ENCODE peak calls at places on chromosomes 4 and X, in seven cellular contexts. One of them, this sample, is unnamed. For H3K4me1, the result is how much of the 10 kb centered on the place peaks cover.

GRCh38 chr4:144461906-144462305 is 184.1 kb upstream of the HHIP start:
- DNase-seq in GM23338: peak
- DNase-seq in trophoblast cell: no peak
- DNase-seq in right atrium auricular region: no peak
- DNase-seq in effector memory CD4-positive, alpha-beta T cell: no peak
- DNase-seq in uterus: no peak
- DNase-seq in neural progenitor cell: peak
- DNase-seq in this sample: no peak

GRCh38 chr4:40811886-40812857 is 62.4 kb downstream of the NSUN7 start:
- DNase-seq in GM23338: no peak
- DNase-seq in effector memory CD4-positive, alpha-beta T cell: no peak
- DNase-seq in trophoblast cell: peak
- DNase-seq in neural progenitor cell: no peak
- DNase-seq in right atrium auricular region: no peak
- DNase-seq in uterus: no peak
- DNase-seq in this sample: no peak

GRCh38 chr4:73090738-73091137 is 21.2 kb upstream of the COX18 start:
- DNase-seq in uterus: no peak
- DNase-seq in effector memory CD4-positive, alpha-beta T cell: no peak
- DNase-seq in trophoblast cell: no peak
- DNase-seq in GM23338: no peak
- DNase-seq in neural progenitor cell: no peak
- DNase-seq in right atrium auricular region: no peak
- DNase-seq in this sample: no peak

GRCh38 chr4:77994194-77994721 is 62.9 kb upstream of the FRAS1 start:
- DNase-seq in effector memory CD4-positive, alpha-beta T cell: no peak
- DNase-seq in trophoblast cell: peak
- DNase-seq in GM23338: peak
- DNase-seq in neural progenitor cell: peak
- DNase-seq in right atrium auricular region: no peak
- DNase-seq in uterus: no peak
- DNase-seq in this sample: peak

GRCh38 chr4:99885063-99885664 is 9.1 kb downstream of the LAMTOR3 start:
- DNase-seq in neural progenitor cell: peak
- DNase-seq in uterus: no peak
- DNase-seq in GM23338: peak
- DNase-seq in effector memory CD4-positive, alpha-beta T cell: no peak
- DNase-seq in trophoblast cell: no peak
- DNase-seq in right atrium auricular region: no peak
- DNase-seq in this sample: no peak

GRCh38 chrX:21725498-21725897 is 32.4 kb downstream of the SMPX start:
- DNase-seq in effector memory CD4-positive, alpha-beta T cell: no peak
- DNase-seq in right atrium auricular region: no peak
- DNase-seq in neural progenitor cell: peak
- DNase-seq in uterus: no peak
- DNase-seq in GM23338: peak
- DNase-seq in trophoblast cell: no peak
- DNase-seq in this sample: no peak

GRCh38 chr4:78070731-78071282 is 13.7 kb downstream of the FRAS1 start:
- DNase-seq in trophoblast cell: no peak
- DNase-seq in right atrium auricular region: no peak
- DNase-seq in effector memory CD4-positive, alpha-beta T cell: no peak
- DNase-seq in GM23338: no peak
- DNase-seq in uterus: no peak
- DNase-seq in neural progenitor cell: no peak
- DNase-seq in this sample: no peak

GRCh38 chr4:24533364-24533763 is 51.0 kb downstream of the DHX15 start:
- DNase-seq in right atrium auricular region: no peak
- DNase-seq in GM23338: no peak
- DNase-seq in neural progenitor cell: no peak
- DNase-seq in effector memory CD4-positive, alpha-beta T cell: no peak
- DNase-seq in uterus: no peak
- DNase-seq in trophoblast cell: no peak
- DNase-seq in this sample: no peak

GRCh38 chr4:123443401-123444297 is 47.1 kb downstream of the SPRY1 start:
- DNase-seq in trophoblast cell: no peak
- DNase-seq in effector memory CD4-positive, alpha-beta T cell: no peak
- DNase-seq in neural progenitor cell: peak
- DNase-seq in right atrium auricular region: no peak
- DNase-seq in uterus: no peak
- DNase-seq in GM23338: peak
- DNase-seq in this sample: no peak

GRCh38 chr4:73012673-73013072 is 56.8 kb downstream of the COX18 start:
- DNase-seq in right atrium auricular region: no peak
- DNase-seq in trophoblast cell: no peak
- DNase-seq in neural progenitor cell: no peak
- DNase-seq in uterus: no peak
- DNase-seq in GM23338: no peak
- DNase-seq in effector memory CD4-positive, alpha-beta T cell: no peak
- DNase-seq in this sample: no peak

GRCh38 chr4:110032603-110033002 is 119.9 kb downstream of the EGF start:
- DNase-seq in GM23338: no peak
- DNase-seq in neural progenitor cell: no peak
- DNase-seq in trophoblast cell: no peak
- DNase-seq in uterus: no peak
- DNase-seq in effector memory CD4-positive, alpha-beta T cell: no peak
- DNase-seq in right atrium auricular region: no peak
- DNase-seq in this sample: no peak

GRCh38 chr4:183987529-183987946 is 82.4 kb downstream of the STOX2 start:
- DNase-seq in trophoblast cell: peak
- DNase-seq in GM23338: peak
- DNase-seq in uterus: peak
- DNase-seq in neural progenitor cell: peak
- DNase-seq in right atrium auricular region: peak
- DNase-seq in effector memory CD4-positive, alpha-beta T cell: no peak
- DNase-seq in this sample: no peak

GRCh38 chr4:103052779-103053178 is 23.8 kb downstream of the SLC9B2 start:
- DNase-seq in neural progenitor cell: no peak
- DNase-seq in effector memory CD4-positive, alpha-beta T cell: no peak
- DNase-seq in right atrium auricular region: no peak
- DNase-seq in trophoblast cell: no peak
- DNase-seq in GM23338: no peak
- DNase-seq in uterus: no peak
- DNase-seq in this sample: no peak

GRCh38 chrX:49214996-49215526 is 15.1 kb upstream of the SYP start:
- DNase-seq in neural progenitor cell: no peak
- DNase-seq in trophoblast cell: peak
- DNase-seq in right atrium auricular region: no peak
- DNase-seq in GM23338: no peak
- DNase-seq in uterus: no peak
- DNase-seq in effector memory CD4-positive, alpha-beta T cell: no peak
- DNase-seq in this sample: no peak

GRCh38 chr4:155008389-155008788 is 200.0 kb upstream of the NPY2R start:
- DNase-seq in right atrium auricular region: no peak
- DNase-seq in neural progenitor cell: no peak
- DNase-seq in uterus: no peak
- DNase-seq in trophoblast cell: no peak
- DNase-seq in GM23338: no peak
- DNase-seq in effector memory CD4-positive, alpha-beta T cell: no peak
- DNase-seq in this sample: no peak

DNA sequence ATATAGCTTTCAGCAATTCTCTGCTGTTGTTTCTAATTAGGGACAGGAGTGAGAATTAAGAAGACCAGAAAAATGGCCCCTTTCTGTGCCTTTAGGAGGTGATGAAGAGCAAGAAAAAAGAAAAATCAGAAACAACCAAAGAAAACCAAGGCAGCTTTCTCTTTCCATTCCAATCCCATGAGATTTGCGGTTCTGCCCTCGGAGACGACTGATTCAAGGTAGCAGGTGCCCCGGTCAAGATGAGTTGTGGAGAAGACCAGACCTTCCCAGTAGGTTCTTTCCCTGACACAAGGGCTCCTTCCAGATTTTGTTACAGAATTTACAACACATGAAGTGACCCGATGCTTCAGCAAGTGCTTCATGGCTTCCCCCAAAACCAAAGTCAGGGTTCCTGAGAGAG is 21.9 kb downstream of the TLR10 start:
- DNase-seq in effector memory CD4-positive, alpha-beta T cell: no peak
- DNase-seq in right atrium auricular region: no peak
- DNase-seq in GM23338: no peak
- DNase-seq in uterus: no peak
- DNase-seq in trophoblast cell: no peak
- DNase-seq in neural progenitor cell: no peak
- DNase-seq in this sample: no peak
- H3K4me1 ChIP-seq in effector memory CD4-positive, alpha-beta T cell: under half
- H3K4me1 ChIP-seq in right atrium auricular region: under half
- H3K4me1 ChIP-seq in GM23338: under half
- H3K4me1 ChIP-seq in uterus: under half
- H3K4me1 ChIP-seq in trophoblast cell: under half
- H3K4me1 ChIP-seq in neural progenitor cell: under half
- H3K4me1 ChIP-seq in this sample: under half

GRCh38 chr4:52996261-52997131 is 134.4 kb downstream of the RASL11B start:
- DNase-seq in right atrium auricular region: peak
- DNase-seq in uterus: peak
- DNase-seq in GM23338: no peak
- DNase-seq in neural progenitor cell: no peak
- DNase-seq in trophoblast cell: no peak
- DNase-seq in effector memory CD4-positive, alpha-beta T cell: no peak
- DNase-seq in this sample: no peak

GRCh38 chr4:53000560-53000959 is 138.4 kb downstream of the RASL11B start:
- DNase-seq in right atrium auricular region: no peak
- DNase-seq in trophoblast cell: no peak
- DNase-seq in effector memory CD4-positive, alpha-beta T cell: no peak
- DNase-seq in GM23338: no peak
- DNase-seq in neural progenitor cell: no peak
- DNase-seq in uterus: no peak
- DNase-seq in this sample: no peak

GRCh38 chr4:52995341-52996030 is 133.4 kb downstream of the RASL11B start:
- DNase-seq in trophoblast cell: no peak
- DNase-seq in GM23338: no peak
- DNase-seq in neural progenitor cell: no peak
- DNase-seq in right atrium auricular region: no peak
- DNase-seq in effector memory CD4-positive, alpha-beta T cell: no peak
- DNase-seq in uterus: no peak
- DNase-seq in this sample: no peak

GRCh38 chr4:52997132-52997416 is 135.0 kb downstream of the RASL11B start:
- DNase-seq in trophoblast cell: no peak
- DNase-seq in right atrium auricular region: no peak
- DNase-seq in GM23338: no peak
- DNase-seq in uterus: no peak
- DNase-seq in neural progenitor cell: no peak
- DNase-seq in effector memory CD4-positive, alpha-beta T cell: no peak
- DNase-seq in this sample: no peak

DNA sequence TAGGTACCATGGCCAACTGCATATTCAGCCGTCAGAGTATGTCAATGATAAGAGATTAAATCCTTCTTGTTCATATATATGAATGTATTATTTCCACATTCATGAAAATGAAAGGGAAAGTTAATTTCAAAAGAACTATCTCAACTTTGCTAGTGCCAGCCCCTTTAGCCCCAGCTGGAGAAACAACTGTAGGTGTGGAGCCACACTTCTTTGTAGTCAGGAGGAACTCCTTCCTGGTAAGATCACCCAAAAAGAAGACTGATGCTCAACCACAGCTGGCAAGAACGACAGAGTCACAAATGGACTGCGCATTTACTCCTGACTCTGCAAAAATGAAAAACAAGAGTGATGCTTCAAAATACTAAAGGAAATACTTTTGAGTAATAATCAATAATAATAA is 136.3 kb downstream of the RASL11B start:
- DNase-seq in GM23338: no peak
- DNase-seq in trophoblast cell: no peak
- DNase-seq in neural progenitor cell: no peak
- DNase-seq in effector memory CD4-positive, alpha-beta T cell: no peak
- DNase-seq in uterus: no peak
- DNase-seq in right atrium auricular region: no peak
- DNase-seq in this sample: no peak
- H3K4me1 ChIP-seq in GM23338: under half
- H3K4me1 ChIP-seq in trophoblast cell: under half
- H3K4me1 ChIP-seq in neural progenitor cell: under half
- H3K4me1 ChIP-seq in effector memory CD4-positive, alpha-beta T cell: under half
- H3K4me1 ChIP-seq in uterus: under half
- H3K4me1 ChIP-seq in right atrium auricular region: under half
- H3K4me1 ChIP-seq in this sample: under half

DNA sequence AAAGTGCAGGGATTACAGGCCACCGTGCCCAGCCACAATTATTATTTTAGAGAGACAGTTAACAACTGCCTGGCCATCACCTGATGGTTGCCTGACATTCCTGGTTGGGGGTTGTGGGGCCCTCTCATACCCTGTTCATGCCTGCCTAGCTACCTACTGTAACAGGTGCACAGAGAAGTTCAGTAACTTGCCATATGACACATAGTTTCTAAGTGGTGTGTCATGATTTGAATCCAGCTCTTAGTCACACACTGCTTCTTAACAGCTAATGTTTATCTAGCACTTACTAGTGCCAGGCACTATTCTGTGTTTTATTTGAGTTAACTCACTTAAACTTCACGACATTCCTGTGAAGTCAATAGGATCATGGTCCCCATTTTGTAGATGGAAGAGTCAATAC is 122.7 kb upstream of the JADE1 start:
- DNase-seq in effector memory CD4-positive, alpha-beta T cell: no peak
- DNase-seq in trophoblast cell: no peak
- DNase-seq in neural progenitor cell: no peak
- DNase-seq in right atrium auricular region: no peak
- DNase-seq in GM23338: no peak
- DNase-seq in uterus: no peak
- DNase-seq in this sample: no peak
- H3K4me1 ChIP-seq in effector memory CD4-positive, alpha-beta T cell: under half
- H3K4me1 ChIP-seq in trophoblast cell: under half
- H3K4me1 ChIP-seq in neural progenitor cell: under half
- H3K4me1 ChIP-seq in right atrium auricular region: under half
- H3K4me1 ChIP-seq in GM23338: under half
- H3K4me1 ChIP-seq in uterus: under half
- H3K4me1 ChIP-seq in this sample: under half

GRCh38 chr4:53929955-53930798 is 134.2 kb downstream of the CHIC2 start:
- DNase-seq in uterus: peak
- DNase-seq in trophoblast cell: peak
- DNase-seq in effector memory CD4-positive, alpha-beta T cell: no peak
- DNase-seq in GM23338: peak
- DNase-seq in right atrium auricular region: peak
- DNase-seq in neural progenitor cell: peak
- DNase-seq in this sample: peak

GRCh38 chr4:53925050-53925605 is 139.3 kb downstream of the CHIC2 start:
- DNase-seq in GM23338: no peak
- DNase-seq in trophoblast cell: no peak
- DNase-seq in right atrium auricular region: no peak
- DNase-seq in neural progenitor cell: no peak
- DNase-seq in effector memory CD4-positive, alpha-beta T cell: no peak
- DNase-seq in uterus: no peak
- DNase-seq in this sample: no peak

GRCh38 chr4:53929311-53929710 is 135.1 kb downstream of the CHIC2 start:
- DNase-seq in right atrium auricular region: no peak
- DNase-seq in neural progenitor cell: no peak
- DNase-seq in trophoblast cell: no peak
- DNase-seq in GM23338: no peak
- DNase-seq in uterus: no peak
- DNase-seq in effector memory CD4-positive, alpha-beta T cell: no peak
- DNase-seq in this sample: no peak

GRCh38 chr4:53931423-53932060 is 132.9 kb downstream of the CHIC2 start:
- DNase-seq in right atrium auricular region: no peak
- DNase-seq in trophoblast cell: peak
- DNase-seq in effector memory CD4-positive, alpha-beta T cell: no peak
- DNase-seq in uterus: no peak
- DNase-seq in GM23338: no peak
- DNase-seq in neural progenitor cell: no peak
- DNase-seq in this sample: no peak

GRCh38 chr4:53928825-53929224 is 135.6 kb downstream of the CHIC2 start:
- DNase-seq in neural progenitor cell: no peak
- DNase-seq in trophoblast cell: no peak
- DNase-seq in effector memory CD4-positive, alpha-beta T cell: no peak
- DNase-seq in GM23338: no peak
- DNase-seq in uterus: no peak
- DNase-seq in right atrium auricular region: no peak
- DNase-seq in this sample: no peak
- H3K4me1 ChIP-seq in neural progenitor cell: under half
- H3K4me1 ChIP-seq in trophoblast cell: under half
- H3K4me1 ChIP-seq in effector memory CD4-positive, alpha-beta T cell: under half
- H3K4me1 ChIP-seq in GM23338: under half
- H3K4me1 ChIP-seq in uterus: under half
- H3K4me1 ChIP-seq in right atrium auricular region: under half
- H3K4me1 ChIP-seq in this sample: under half

This sample was measured in SJSA1.